ENCODE peak calls at places on chromosomes 16 and 17, in seven cellular contexts. One of them, this sample, is unnamed.

GRCh38 chr16:75459691-75460090 is 4.8 kb downstream of the TMEM170A start:
- DNase-seq in HCT116: no peak
- DNase-seq in A549: no peak
- DNase-seq in GM12878: no peak
- DNase-seq in transverse colon: no peak
- DNase-seq in body of pancreas: no peak
- DNase-seq in adrenal gland: no peak
- DNase-seq in this sample: no peak

GRCh38 chr17:57498443-57498842 is 242.1 kb downstream of the MSI2 start:
- DNase-seq in HCT116: no peak
- DNase-seq in GM12878: no peak
- DNase-seq in A549: no peak
- DNase-seq in adrenal gland: no peak
- DNase-seq in transverse colon: no peak
- DNase-seq in body of pancreas: no peak
- DNase-seq in this sample: no peak

GRCh38 chr17:57940217-57940616 is 15.0 kb downstream of the CUEDC1 start:
- DNase-seq in GM12878: no peak
- DNase-seq in A549: no peak
- DNase-seq in adrenal gland: no peak
- DNase-seq in body of pancreas: no peak
- DNase-seq in HCT116: no peak
- DNase-seq in transverse colon: no peak
- DNase-seq in this sample: no peak

GRCh38 chr16:35391328-35391727 is 1931.9 kb downstream of the TP53TG3F start:
- DNase-seq in A549: no peak
- DNase-seq in HCT116: peak
- DNase-seq in transverse colon: no peak
- DNase-seq in adrenal gland: peak
- DNase-seq in GM12878: no peak
- DNase-seq in body of pancreas: peak
- DNase-seq in this sample: no peak

GRCh38 chr16:30075503-30076275 is at the start of gene PPP4C:
- DNase-seq in GM12878: no peak
- DNase-seq in HCT116: peak
- DNase-seq in adrenal gland: peak
- DNase-seq in transverse colon: peak
- DNase-seq in A549: peak
- DNase-seq in body of pancreas: peak
- DNase-seq in this sample: no peak

GRCh38 chr16:70396209-70396904 is 42.5 kb downstream of the ST3GAL2 start:
- DNase-seq in transverse colon: no peak
- DNase-seq in HCT116: no peak
- DNase-seq in A549: no peak
- DNase-seq in adrenal gland: no peak
- DNase-seq in GM12878: no peak
- DNase-seq in body of pancreas: no peak
- DNase-seq in this sample: no peak

GRCh38 chr17:53088501-53088900 is 734.2 kb upstream of the KIF2B start:
- DNase-seq in adrenal gland: no peak
- DNase-seq in transverse colon: no peak
- DNase-seq in HCT116: no peak
- DNase-seq in body of pancreas: no peak
- DNase-seq in GM12878: no peak
- DNase-seq in A549: no peak
- DNase-seq in this sample: no peak

GRCh38 chr17:74078363-74078762 is 125.1 kb upstream of the RPL38 start:
- DNase-seq in A549: no peak
- DNase-seq in HCT116: no peak
- DNase-seq in transverse colon: no peak
- DNase-seq in adrenal gland: no peak
- DNase-seq in body of pancreas: no peak
- DNase-seq in GM12878: no peak
- DNase-seq in this sample: no peak

GRCh38 chr17:46035112-46035818 is 36.2 kb downstream of the STH start:
- DNase-seq in transverse colon: no peak
- DNase-seq in adrenal gland: no peak
- DNase-seq in body of pancreas: peak
- DNase-seq in HCT116: no peak
- DNase-seq in A549: no peak
- DNase-seq in GM12878: no peak
- DNase-seq in this sample: no peak

GRCh38 chr16:82580293-82580900 is 46.4 kb upstream of the CDH13 start:
- DNase-seq in adrenal gland: no peak
- DNase-seq in HCT116: peak
- DNase-seq in A549: peak
- DNase-seq in transverse colon: no peak
- DNase-seq in GM12878: no peak
- DNase-seq in body of pancreas: peak
- DNase-seq in this sample: no peak

GRCh38 chr17:82702161-82702932 is 3.8 kb upstream of the RAB40B start:
- DNase-seq in transverse colon: peak
- DNase-seq in body of pancreas: no peak
- DNase-seq in GM12878: no peak
- DNase-seq in A549: no peak
- DNase-seq in HCT116: no peak
- DNase-seq in adrenal gland: no peak
- DNase-seq in this sample: no peak

GRCh38 chr17:31093866-31094599 is 744 bp upstream of the NF1 start:
- DNase-seq in HCT116: no peak
- DNase-seq in adrenal gland: no peak
- DNase-seq in body of pancreas: peak
- DNase-seq in A549: no peak
- DNase-seq in GM12878: no peak
- DNase-seq in transverse colon: peak
- DNase-seq in this sample: no peak

GRCh38 chr16:22784690-22785214 is 29.2 kb upstream of the HS3ST2 start:
- DNase-seq in HCT116: no peak
- DNase-seq in body of pancreas: no peak
- DNase-seq in adrenal gland: no peak
- DNase-seq in transverse colon: no peak
- DNase-seq in GM12878: no peak
- DNase-seq in A549: no peak
- DNase-seq in this sample: no peak

GRCh38 chr17:21001111-21001812 is 41.5 kb downstream of the USP22 start:
- DNase-seq in GM12878: no peak
- DNase-seq in A549: no peak
- DNase-seq in body of pancreas: no peak
- DNase-seq in HCT116: no peak
- DNase-seq in transverse colon: no peak
- DNase-seq in adrenal gland: peak
- DNase-seq in this sample: no peak

GRCh38 chr17:50188521-50189395 is 12.7 kb downstream of the COL1A1 start:
- DNase-seq in GM12878: no peak
- DNase-seq in HCT116: no peak
- DNase-seq in transverse colon: no peak
- DNase-seq in A549: no peak
- DNase-seq in body of pancreas: no peak
- DNase-seq in adrenal gland: no peak
- DNase-seq in this sample: no peak
- TF ChIP-seq POLR2A in GM12878: no peak
- TF ChIP-seq POLR2A in HCT116: no peak
- TF ChIP-seq POLR2A in transverse colon: no peak
- TF ChIP-seq POLR2A in A549: no peak
- TF ChIP-seq POLR2A in body of pancreas: no peak
- TF ChIP-seq POLR2A in adrenal gland: no peak
- TF ChIP-seq POLR2A in this sample: no peak

GRCh38 chr17:60901222-60901621 is 223.6 kb downstream of the BCAS3 start:
- DNase-seq in HCT116: no peak
- DNase-seq in adrenal gland: no peak
- DNase-seq in A549: no peak
- DNase-seq in body of pancreas: no peak
- DNase-seq in transverse colon: no peak
- DNase-seq in GM12878: no peak
- DNase-seq in this sample: no peak

GRCh38 chr17:60900688-60901087 is 223.0 kb downstream of the BCAS3 start:
- DNase-seq in adrenal gland: no peak
- DNase-seq in A549: no peak
- DNase-seq in GM12878: no peak
- DNase-seq in body of pancreas: no peak
- DNase-seq in transverse colon: no peak
- DNase-seq in HCT116: no peak
- DNase-seq in this sample: no peak

GRCh38 chr17:60902399-60902798 is 224.7 kb downstream of the BCAS3 start:
- DNase-seq in HCT116: no peak
- DNase-seq in GM12878: no peak
- DNase-seq in body of pancreas: no peak
- DNase-seq in transverse colon: no peak
- DNase-seq in A549: no peak
- DNase-seq in adrenal gland: no peak
- DNase-seq in this sample: no peak

GRCh38 chr17:60899115-60899514 is 221.5 kb downstream of the BCAS3 start:
- DNase-seq in GM12878: no peak
- DNase-seq in adrenal gland: no peak
- DNase-seq in HCT116: no peak
- DNase-seq in body of pancreas: no peak
- DNase-seq in transverse colon: no peak
- DNase-seq in A549: no peak
- DNase-seq in this sample: no peak

DNA sequence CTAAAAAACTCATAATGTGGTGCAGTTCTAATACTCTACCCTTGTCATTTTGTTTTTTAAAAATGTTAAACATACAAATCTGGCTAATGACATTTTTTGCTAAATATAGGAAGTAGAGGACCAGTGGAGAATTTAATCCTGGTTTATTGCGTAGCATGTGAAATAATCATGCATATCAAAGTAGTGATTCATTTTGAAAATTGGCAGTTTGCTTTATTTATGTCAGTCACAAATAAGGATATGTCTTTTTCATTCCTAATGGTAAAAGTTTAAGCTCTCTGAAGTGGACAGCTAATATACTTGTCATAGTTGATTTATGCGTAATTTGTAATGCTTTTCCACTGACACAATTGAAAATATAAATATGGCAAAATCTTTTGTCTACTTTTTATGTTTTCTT is 224.2 kb downstream of the BCAS3 start:
- DNase-seq in A549: no peak
- DNase-seq in transverse colon: no peak
- DNase-seq in GM12878: no peak
- DNase-seq in body of pancreas: no peak
- DNase-seq in adrenal gland: no peak
- DNase-seq in HCT116: no peak
- DNase-seq in this sample: no peak
- H3K27ac ChIP-seq in A549: no peak
- H3K27ac ChIP-seq in transverse colon: no peak
- H3K27ac ChIP-seq in GM12878: no peak
- H3K27ac ChIP-seq in body of pancreas: no peak
- H3K27ac ChIP-seq in adrenal gland: no peak
- H3K27ac ChIP-seq in HCT116: no peak
- H3K27ac ChIP-seq in this sample: peak

DNA sequence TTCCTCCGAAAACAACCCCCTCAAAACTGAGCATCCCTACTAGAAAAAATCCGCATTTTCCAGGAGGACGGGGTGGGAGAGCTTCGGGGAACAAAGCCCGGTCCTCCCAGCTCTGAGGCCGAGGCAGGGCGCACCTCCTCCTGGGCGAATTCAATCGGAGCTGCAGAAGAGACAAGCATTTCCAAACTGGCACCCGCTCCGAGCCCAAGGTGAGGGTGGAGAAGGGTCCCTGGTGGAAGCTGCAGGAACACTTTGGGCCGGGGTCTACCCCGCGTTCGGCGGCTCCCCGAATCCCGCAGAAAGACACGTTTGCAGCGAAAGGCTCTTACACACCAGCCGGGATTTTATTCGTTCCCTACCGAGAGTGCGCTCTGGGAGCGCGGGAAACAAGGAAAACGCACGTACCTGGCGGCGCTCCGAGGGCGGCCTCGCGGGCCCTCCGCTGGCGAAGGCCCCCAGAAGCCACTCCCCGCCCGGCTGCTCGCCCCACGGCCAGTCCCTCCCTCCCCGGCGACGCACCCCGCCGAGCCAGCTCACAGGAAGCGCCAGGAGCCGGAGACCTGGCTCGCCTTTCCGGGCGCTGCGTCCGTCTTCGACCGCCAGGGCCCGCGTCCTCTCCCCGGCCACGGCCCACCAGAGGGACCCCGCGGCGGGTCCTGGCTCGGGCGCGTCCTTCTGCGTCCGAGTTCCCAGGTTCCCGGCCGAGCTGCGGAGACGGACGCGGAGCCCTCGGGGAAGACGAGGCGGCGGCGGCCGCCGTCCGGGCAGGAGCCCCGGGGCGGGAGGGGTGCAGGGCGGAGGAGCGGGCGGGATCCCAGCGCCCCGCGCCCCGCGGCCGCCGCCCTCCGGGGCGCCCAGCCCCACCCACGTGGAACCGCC is 49.8 kb upstream of the BAHCC1 start:
- DNase-seq in transverse colon: peak
- DNase-seq in HCT116: no peak
- DNase-seq in adrenal gland: peak
- DNase-seq in GM12878: no peak
- DNase-seq in A549: peak
- DNase-seq in body of pancreas: peak
- DNase-seq in this sample: peak
- TF ChIP-seq POLR2A in transverse colon: peak
- TF ChIP-seq POLR2A in HCT116: peak
- TF ChIP-seq POLR2A in adrenal gland: peak
- TF ChIP-seq POLR2A in GM12878: peak
- TF ChIP-seq POLR2A in A549: peak
- TF ChIP-seq POLR2A in body of pancreas: peak
- TF ChIP-seq POLR2A in this sample: peak

GRCh38 chr17:78394209-78394608 is 15.8 kb downstream of the PGS1 start:
- DNase-seq in body of pancreas: no peak
- DNase-seq in A549: no peak
- DNase-seq in HCT116: no peak
- DNase-seq in adrenal gland: no peak
- DNase-seq in transverse colon: no peak
- DNase-seq in GM12878: no peak
- DNase-seq in this sample: no peak

GRCh38 chr17:78391051-78391431 is 12.6 kb downstream of the PGS1 start:
- DNase-seq in GM12878: no peak
- DNase-seq in HCT116: no peak
- DNase-seq in A549: no peak
- DNase-seq in adrenal gland: no peak
- DNase-seq in transverse colon: no peak
- DNase-seq in body of pancreas: no peak
- DNase-seq in this sample: no peak

GRCh38 chr17:78391843-78392242 is 13.4 kb downstream of the PGS1 start:
- DNase-seq in body of pancreas: no peak
- DNase-seq in A549: no peak
- DNase-seq in GM12878: no peak
- DNase-seq in transverse colon: no peak
- DNase-seq in HCT116: peak
- DNase-seq in adrenal gland: no peak
- DNase-seq in this sample: no peak

GRCh38 chr17:78390241-78391050 is 12.0 kb downstream of the PGS1 start:
- DNase-seq in body of pancreas: no peak
- DNase-seq in adrenal gland: no peak
- DNase-seq in A549: peak
- DNase-seq in HCT116: no peak
- DNase-seq in GM12878: no peak
- DNase-seq in transverse colon: no peak
- DNase-seq in this sample: no peak

DNA sequence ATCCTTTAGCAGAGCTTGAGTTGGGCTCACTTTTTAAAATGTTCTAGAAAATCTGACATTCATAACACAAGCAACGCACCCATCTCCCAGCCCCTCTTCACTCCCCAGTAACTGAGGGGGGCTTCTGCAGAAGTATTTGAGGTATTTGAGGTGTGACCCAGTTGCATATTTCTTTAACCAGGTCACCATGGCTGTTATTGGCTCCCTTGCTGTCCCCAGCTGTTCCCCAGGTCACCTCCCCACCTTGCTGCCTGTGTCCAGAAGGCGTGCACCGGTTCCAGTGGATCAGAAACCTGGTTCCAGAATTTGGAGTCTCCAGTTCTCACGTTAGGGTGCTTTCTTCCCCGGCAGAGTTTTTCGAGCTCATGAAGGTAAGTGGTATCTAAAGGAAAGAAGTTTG is 13.8 kb downstream of the PGS1 start:
- DNase-seq in GM12878: no peak
- DNase-seq in HCT116: no peak
- DNase-seq in transverse colon: no peak
- DNase-seq in body of pancreas: no peak
- DNase-seq in A549: no peak
- DNase-seq in adrenal gland: no peak
- DNase-seq in this sample: no peak
- H3K27ac ChIP-seq in GM12878: no peak
- H3K27ac ChIP-seq in HCT116: peak
- H3K27ac ChIP-seq in transverse colon: no peak
- H3K27ac ChIP-seq in body of pancreas: no peak
- H3K27ac ChIP-seq in A549: peak
- H3K27ac ChIP-seq in adrenal gland: no peak
- H3K27ac ChIP-seq in this sample: no peak

This sample was measured in esophagus squamous epithelium.